ENCODE peak calls at places on chromosomes 13 and 19, in five cellular contexts. H, Q, R, N and A are unnamed samples. For H3K9me2, the result is how much of the 10 kb centered on the place peaks cover.

GRCh38 chr19:39362682-39363657 is 20.7 kb downstream of the SAMD4B start:
- DNase-seq in Q (no peak), R (no peak), H (no peak), N (peak), A (no peak)

GRCh38 chr13:38348890-38349289 is 761 bp upstream of the UFM1 start:
- DNase-seq in R (no peak), N (peak), Q (peak), H (no peak), A (no peak)

GRCh38 chr13:109180905-109181425 is 551.6 kb downstream of the MYO16 start:
- DNase-seq in N (no peak), R (peak), H (peak), Q (no peak), A (peak)

GRCh38 chr19:47493378-47494210 is 9.6 kb upstream of the KPTN start:
- DNase-seq in R (no peak), N (no peak), Q (no peak), H (no peak), A (no peak)

GRCh38 chr13:105346141-105346766 is 1189.2 kb downstream of the EFNB2 start:
- DNase-seq in R (no peak), H (peak), N (peak), Q (no peak), A (no peak)

GRCh38 chr13:108895220-108895704 is 265.9 kb downstream of the MYO16 start:
- DNase-seq in R (peak), N (peak), H (no peak), Q (peak), A (peak)

GRCh38 chr19:41646589-41647204 is 19.8 kb upstream of the CEACAM4 start:
- DNase-seq in H (peak), Q (peak), N (peak), R (no peak), A (peak)

GRCh38 chr13:29956771-29957170 is 106.4 kb upstream of the UBL3 start:
- DNase-seq in H (no peak), Q (no peak), R (no peak), N (no peak), A (no peak)

GRCh38 chr19:4352701-4353121 is 9.3 kb downstream of the MPND start:
- DNase-seq in N (peak), Q (peak), H (no peak), R (peak), A (peak)

GRCh38 chr19:35908010-35908441 is at the start of gene TYROBP:
- DNase-seq in Q (peak), N (no peak), H (no peak), R (no peak), A (no peak)

GRCh38 chr19:15101479-15102082 is 5.6 kb upstream of the SYDE1 start:
- DNase-seq in Q (peak), R (peak), H (peak), N (peak), A (peak)

GRCh38 chr19:1418951-1419735 is 11.8 kb downstream of the DAZAP1 start:
- DNase-seq in R (no peak), H (no peak), N (no peak), Q (no peak), A (no peak)

GRCh38 chr19:39177110-39177699 is 19.6 kb upstream of the NCCRP1 start:
- DNase-seq in Q (no peak), H (no peak), N (no peak), R (no peak), A (no peak)

GRCh38 chr13:56986121-56986520 is 154.6 kb upstream of the PRR20A start:
- DNase-seq in N (no peak), Q (no peak), H (no peak), R (no peak), A (no peak)

GRCh38 chr19:29807178-29807577 is 4.6 kb upstream of the CCNE1 start:
- DNase-seq in Q (no peak), H (no peak), R (no peak), N (no peak), A (no peak)

GRCh38 chr19:7989071-7989575 is 16.3 kb downstream of the ELAVL1 start:
- DNase-seq in N (peak), Q (no peak), H (no peak), R (no peak), A (no peak)

GRCh38 chr19:32977269-32977668 is 5.2 kb downstream of the FAAP24 start:
- DNase-seq in H (no peak), R (no peak), N (no peak), Q (no peak), A (no peak)

GRCh38 chr19:18021121-18021755 is 13.3 kb downstream of the ARRDC2 start:
- DNase-seq in H (no peak), N (peak), R (no peak), Q (peak), A (no peak)

GRCh38 chr13:49546559-49546958 is 38.8 kb downstream of the RCBTB1 start:
- DNase-seq in N (no peak), Q (no peak), R (no peak), H (no peak), A (no peak)

GRCh38 chr19:27671876-27672275 is 1541.1 kb downstream of the UQCRFS1 start:
- DNase-seq in Q (no peak), N (no peak), H (no peak), R (no peak), A (no peak)

GRCh38 chr19:46404884-46405658 is 8.3 kb downstream of the CCDC8 start:
- DNase-seq in Q (no peak), H (no peak), N (peak), R (no peak), A (peak)

GRCh38 chr13:74930402-74931165 is 551.4 kb downstream of the TBC1D4 start:
- DNase-seq in N (peak), H (no peak), Q (no peak), R (no peak), A (no peak)

GRCh38 chr19:44900328-44901244 is 5.0 kb upstream of the APOE start:
- DNase-seq in N (no peak), Q (no peak), H (no peak), R (no peak), A (no peak)

GRCh38 chr13:98890186-98890585 is 87.7 kb downstream of the DOCK9 start:
- DNase-seq in H (no peak), R (no peak), Q (no peak), N (peak), A (no peak)

GRCh38 chr19:10432736-10433130 is 12.4 kb downstream of the PDE4A start:
- DNase-seq in R (no peak), H (no peak), N (no peak), Q (no peak), A (peak)

GRCh38 chr19:51546650-51547396 is 15.4 kb upstream of the SIGLEC6 start:
- DNase-seq in N (peak), H (no peak), R (no peak), Q (no peak), A (no peak)

GRCh38 chr19:29645911-29646310 is 19.4 kb upstream of the PLEKHF1 start:
- DNase-seq in R (no peak), H (no peak), Q (no peak), N (peak), A (no peak)

GRCh38 chr13:52868190-52868589 is 19.8 kb upstream of the PCDH8 start:
- DNase-seq in H (no peak), N (no peak), R (peak), Q (no peak), A (no peak)

GRCh38 chr19:56153507-56153906 is 12.4 kb downstream of the ZNF444 start:
- DNase-seq in Q (no peak), R (no peak), N (no peak), H (no peak), A (peak)

GRCh38 chr13:43235028-43235427 is 211.6 kb downstream of the DNAJC15 start:
- DNase-seq in R (no peak), N (no peak), H (no peak), Q (no peak), A (no peak)
- H3K9me2 ChIP-seq in R (under half), N (under half), H (under half), Q (under half), A (under half)

GRCh38 chr13:113764793-113765190 is 5.8 kb downstream of the TMEM255B start:
- DNase-seq in H (no peak), R (no peak), Q (no peak), N (no peak), A (no peak)
- H3K9me2 ChIP-seq in H (under half), R (under half), Q (under half), N (under half), A (under half)

GRCh38 chr19:58265100-58265499 is 13.7 kb upstream of the ZNF8 start:
- DNase-seq in Q (no peak), R (no peak), H (no peak), N (no peak), A (no peak)
- H3K9me2 ChIP-seq in Q (under half), R (under half), H (under half), N (under half), A (under half)

DNA sequence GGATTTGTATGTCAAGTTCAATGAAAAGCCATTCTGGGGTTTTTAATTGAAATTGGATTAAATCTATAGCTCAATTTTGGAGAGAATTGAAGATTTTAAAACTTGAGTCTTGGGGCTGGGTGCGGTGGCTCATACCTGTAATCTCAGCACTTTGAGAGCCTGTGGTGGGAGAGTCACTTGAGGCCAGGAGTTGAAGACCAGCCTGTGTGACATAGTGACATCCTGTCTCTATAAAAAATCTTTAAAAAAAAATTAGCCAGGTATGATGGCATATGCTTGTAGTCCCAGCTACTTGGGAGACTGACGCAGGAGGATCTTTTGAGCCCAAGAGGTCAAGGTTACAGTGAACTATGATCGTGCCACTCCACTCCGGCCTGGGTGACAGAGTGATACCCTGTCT is 41.2 kb downstream of the VAV1 start:
- DNase-seq in R (no peak), H (no peak), N (no peak), Q (no peak), A (no peak)
- H3K9me2 ChIP-seq in R (under half), H (under half), N (under half), Q (under half), A (under half)

GRCh38 chr13:93038187-93038586 is 188.4 kb upstream of the GPC6 start:
- DNase-seq in H (no peak), N (no peak), Q (no peak), R (no peak), A (no peak)
- H3K9me2 ChIP-seq in H (under half), N (under half), Q (under half), R (under half), A (under half)

DNA sequence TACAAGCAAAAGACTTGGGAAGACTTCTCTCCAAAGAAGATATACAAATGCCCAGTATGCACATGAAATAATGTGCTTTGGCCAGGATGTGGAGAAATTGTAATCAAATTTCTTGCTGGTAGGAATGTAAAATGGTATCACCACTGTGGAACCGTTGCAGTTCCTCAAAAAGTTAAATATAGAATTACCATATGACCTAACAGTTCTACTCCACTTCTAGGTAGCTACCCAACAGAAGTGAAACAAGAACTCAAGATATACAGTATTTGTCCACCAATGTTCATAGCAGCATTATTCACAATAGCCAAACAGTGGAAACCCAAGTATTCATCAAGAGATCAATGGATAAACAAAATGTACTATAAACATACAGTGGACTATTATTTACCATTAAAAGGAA is 95.0 kb upstream of the KLF5 start:
- DNase-seq in R (no peak), N (no peak), Q (no peak), H (no peak), A (no peak)
- H3K9me2 ChIP-seq in R (under half), N (under half), Q (under half), H (under half), A (under half)

GRCh38 chr13:43107780-43108179 is 84.4 kb downstream of the DNAJC15 start:
- DNase-seq in N (peak), Q (no peak), H (no peak), R (no peak), A (no peak)

GRCh38 chr13:43111887-43112400 is 88.6 kb downstream of the DNAJC15 start:
- DNase-seq in N (no peak), Q (no peak), R (no peak), H (no peak), A (no peak)

GRCh38 chr13:43113603-43114002 is 90.2 kb downstream of the DNAJC15 start:
- DNase-seq in Q (no peak), N (no peak), H (no peak), R (no peak), A (no peak)

GRCh38 chr13:43110036-43110435 is 86.7 kb downstream of the DNAJC15 start:
- DNase-seq in R (no peak), H (no peak), N (no peak), Q (no peak), A (no peak)

GRCh38 chr13:43110658-43111057 is 87.3 kb downstream of the DNAJC15 start:
- DNase-seq in N (no peak), Q (no peak), R (no peak), H (no peak), A (no peak)
- H3K9me2 ChIP-seq in N (under half), Q (under half), R (under half), H (under half), A (under half)

DNA sequence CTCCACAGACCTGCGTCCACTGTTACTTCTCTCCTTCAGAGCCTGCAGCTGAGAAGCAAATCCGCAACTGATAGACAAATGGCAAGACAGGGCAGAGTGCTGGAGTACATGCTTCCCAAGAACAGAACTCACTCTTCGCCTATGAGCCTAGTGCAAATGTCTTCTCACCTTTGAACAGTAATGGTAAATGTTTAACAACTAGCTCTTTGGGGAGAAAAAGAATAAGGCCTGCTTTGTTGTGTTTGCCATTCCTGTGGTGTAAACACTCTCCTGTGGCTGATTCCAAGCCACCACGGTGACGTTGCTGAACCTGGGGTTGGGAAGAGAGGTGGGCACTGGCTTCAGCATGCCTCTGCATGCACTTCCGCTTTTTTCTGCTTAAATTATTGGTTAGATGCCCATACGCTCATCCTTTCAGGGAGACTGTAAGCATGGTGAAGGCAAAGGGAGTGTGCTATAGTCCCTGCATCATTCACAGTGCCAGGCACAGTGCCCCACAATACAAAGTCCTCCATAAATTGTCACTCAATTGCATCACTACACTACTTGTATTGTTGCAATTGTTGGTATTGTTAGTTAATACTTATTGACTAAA is 28.1 kb upstream of the GTF3A start:
- DNase-seq in R (no peak), H (no peak), Q (no peak), N (no peak), A (no peak)
- H3K9me2 ChIP-seq in R (under half), H (under half), Q (under half), N (under half), A (under half)

DNA sequence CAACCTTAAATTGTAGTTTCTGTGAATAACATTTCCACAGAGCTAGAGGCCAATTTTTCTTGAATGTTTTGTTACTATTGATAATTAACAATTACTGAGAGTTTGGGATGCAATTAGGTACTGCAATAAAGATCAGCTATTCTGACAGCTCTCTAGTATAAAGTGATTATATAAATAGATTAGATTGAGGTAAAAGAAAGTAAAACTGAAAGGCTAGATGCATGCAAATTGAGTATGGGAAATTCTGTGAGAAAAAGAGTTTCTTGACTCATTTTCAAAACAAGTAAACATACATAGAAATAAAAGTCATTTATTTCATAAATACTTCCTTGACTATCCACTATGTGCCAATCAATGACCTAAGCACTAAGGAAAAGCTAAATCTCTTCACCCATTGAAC is 1087.5 kb upstream of the ATXN8OS start:
- DNase-seq in Q (no peak), R (no peak), N (no peak), H (no peak), A (no peak)
- H3K9me2 ChIP-seq in Q (under half), R (under half), N (under half), H (under half), A (under half)

GRCh38 chr19:5691930-5692784 is 2.1 kb downstream of the RPL36 start:
- DNase-seq in H (no peak), N (no peak), Q (no peak), R (peak), A (peak)
- H3K9me2 ChIP-seq in H (under half), N (under half), Q (under half), R (under half), A (under half)